ENCODE peak calls at places on chromosomes 13 and 19, in seven cellular contexts. T is HCT116, W is K562, S is SK-N-SH, P is H1, Y is GM12878, V is HepG2. J is an unnamed sample.

GRCh38 chr19:29620931-29621351 is 14.9 kb downstream of the POP4 start:
- DNase-seq in V (no peak), S (no peak), P (no peak), W (no peak), Y (no peak), T (no peak), J (no peak)

GRCh38 chr19:12938536-12939291 is at the start of gene CALR:
- DNase-seq in T (no peak), V (no peak), W (no peak), Y (no peak), S (no peak), P (no peak), J (peak)

GRCh38 chr13:32036131-32036695 is 4.6 kb downstream of the FRY start:
- DNase-seq in S (no peak), W (no peak), V (no peak), P (no peak), Y (no peak), T (no peak), J (no peak)

GRCh38 chr13:60226507-60226906 is 62.8 kb upstream of the DIAPH3 start:
- DNase-seq in P (no peak), T (peak), Y (no peak), S (peak), V (peak), W (peak), J (peak)

GRCh38 chr13:60369242-60369641 is 27.8 kb upstream of the TDRD3 start:
- DNase-seq in V (no peak), W (no peak), P (no peak), T (no peak), S (peak), Y (no peak), J (no peak)

GRCh38 chr19:41810301-41810700 is 13.9 kb downstream of the CEACAM3 start:
- DNase-seq in S (no peak), Y (no peak), T (no peak), V (no peak), W (no peak), P (no peak), J (no peak)

GRCh38 chr19:56837892-56838679 is 2.4 kb downstream of the PEG3 start:
- DNase-seq in S (peak), P (no peak), W (no peak), Y (no peak), T (no peak), V (peak), J (no peak)

GRCh38 chr13:46801831-46802230 is 4.9 kb upstream of the ESD start:
- DNase-seq in P (no peak), S (no peak), T (no peak), V (no peak), Y (no peak), W (no peak), J (no peak)

GRCh38 chr13:47039106-47039505 is 142.3 kb upstream of the HTR2A start:
- DNase-seq in V (no peak), P (no peak), Y (no peak), S (no peak), W (no peak), T (no peak), J (no peak)

GRCh38 chr19:52778811-52779210 is 7.8 kb downstream of the ZNF600 start:
- DNase-seq in S (no peak), P (no peak), W (no peak), Y (peak), V (no peak), T (no peak), J (no peak)

GRCh38 chr13:98301721-98302120 is 124.7 kb upstream of the RNF113B start:
- DNase-seq in T (no peak), S (no peak), W (no peak), P (no peak), Y (no peak), V (no peak), J (peak)

GRCh38 chr13:48680756-48681392 is 27.1 kb downstream of the CYSLTR2 start:
- DNase-seq in Y (no peak), P (no peak), V (no peak), T (no peak), S (no peak), W (no peak), J (no peak)

GRCh38 chr19:11963566-11964355 is 1.1 kb upstream of the ZNF763 start:
- DNase-seq in S (peak), V (peak), T (no peak), P (peak), W (peak), Y (peak), J (peak)

GRCh38 chr13:33228645-33229445 is 56.7 kb downstream of the STARD13 start:
- DNase-seq in T (peak), W (peak), P (no peak), Y (no peak), V (peak), S (peak), J (no peak)

GRCh38 chr13:20209937-20210336 is 17.2 kb upstream of the GJB2 start:
- DNase-seq in W (no peak), S (no peak), P (no peak), T (no peak), Y (no peak), V (no peak), J (no peak)

GRCh38 chr13:29925457-29925856 is 75.0 kb upstream of the UBL3 start:
- DNase-seq in S (peak), Y (no peak), P (no peak), T (no peak), W (no peak), V (peak), J (peak)

GRCh38 chr19:16274466-16274865 is 50.2 kb upstream of the KLF2 start:
- DNase-seq in V (no peak), T (no peak), W (no peak), Y (no peak), S (no peak), P (no peak), J (no peak)

GRCh38 chr19:5285955-5286354 is 54.7 kb downstream of the PTPRS start:
- DNase-seq in Y (no peak), S (peak), W (no peak), V (no peak), T (no peak), P (no peak), J (no peak)

GRCh38 chr13:97119899-97120745 is 102.0 kb upstream of the MBNL2 start:
- DNase-seq in Y (no peak), V (no peak), W (no peak), P (no peak), S (no peak), T (no peak), J (no peak)

GRCh38 chr13:51453308-51453958 is 597 bp upstream of the INTS6 start:
- DNase-seq in V (peak), S (peak), W (peak), Y (peak), T (no peak), P (no peak), J (no peak)

GRCh38 chr19:1445932-1446712 is 3.8 kb upstream of the APC2 start:
- DNase-seq in S (peak), P (no peak), Y (no peak), V (no peak), W (peak), T (no peak), J (peak)

GRCh38 chr19:12098040-12098439 is 33.5 kb downstream of the ZNF844 start:
- DNase-seq in S (no peak), T (no peak), W (no peak), Y (no peak), V (no peak), P (no peak), J (no peak)

GRCh38 chr13:97134364-97135095 is 87.6 kb upstream of the MBNL2 start:
- DNase-seq in W (no peak), Y (no peak), P (no peak), V (no peak), T (no peak), S (no peak), J (no peak)

GRCh38 chr13:73096173-73097117 is 37.6 kb downstream of the KLF5 start:
- DNase-seq in S (no peak), V (peak), P (no peak), W (peak), Y (no peak), T (no peak), J (peak)

DNA sequence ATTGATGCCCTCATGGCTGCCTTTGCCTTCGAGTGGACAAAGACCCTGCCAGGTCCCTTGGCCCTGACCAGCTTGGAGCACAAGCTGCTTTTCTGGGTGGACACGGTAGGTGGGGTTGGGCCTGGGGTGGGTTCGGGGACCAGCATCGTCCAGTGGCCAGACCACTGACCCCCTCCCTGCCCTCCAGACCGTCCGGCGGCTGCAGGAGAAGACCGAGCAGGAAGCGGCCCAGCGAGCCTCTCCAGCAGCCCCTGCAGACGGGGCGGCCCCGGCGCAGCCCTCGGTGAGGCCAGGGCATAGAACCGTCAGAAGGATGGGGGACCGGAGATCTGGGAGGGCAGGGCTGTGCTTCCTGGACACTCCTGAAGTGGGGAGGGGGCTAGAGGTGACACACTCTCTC is 10.6 kb downstream of the CAMSAP3 start:
- DNase-seq in P (no peak), Y (no peak), T (no peak), W (no peak), V (no peak), S (no peak), J (no peak)
- TF ChIP-seq JUND in P (no peak), Y (no peak), T (no peak), W (no peak), V (no peak), S (no peak), J (no peak)

GRCh38 chr19:14758816-14759215 is 19.5 kb downstream of the ADGRE2 start:
- DNase-seq in V (no peak), P (peak), W (no peak), T (no peak), S (no peak), Y (no peak), J (peak)
- TF ChIP-seq JUND in V (no peak), P (no peak), W (no peak), T (no peak), S (no peak), Y (no peak), J (no peak)

GRCh38 chr19:18894254-18895037 is 1.5 kb downstream of the CERS1 start:
- DNase-seq in P (no peak), S (peak), T (no peak), Y (no peak), W (peak), V (no peak), J (no peak)

GRCh38 chr19:18895828-18896341 is at the start of gene CERS1:
- DNase-seq in W (peak), T (no peak), Y (no peak), P (no peak), V (no peak), S (peak), J (no peak)

GRCh38 chr19:18893573-18894253 is 2.2 kb downstream of the CERS1 start:
- DNase-seq in T (no peak), V (no peak), P (no peak), Y (no peak), S (peak), W (no peak), J (no peak)

GRCh38 chr19:18896421-18896841 is 473 bp upstream of the CERS1 start:
- DNase-seq in P (no peak), V (no peak), S (peak), T (no peak), Y (no peak), W (no peak), J (no peak)

DNA sequence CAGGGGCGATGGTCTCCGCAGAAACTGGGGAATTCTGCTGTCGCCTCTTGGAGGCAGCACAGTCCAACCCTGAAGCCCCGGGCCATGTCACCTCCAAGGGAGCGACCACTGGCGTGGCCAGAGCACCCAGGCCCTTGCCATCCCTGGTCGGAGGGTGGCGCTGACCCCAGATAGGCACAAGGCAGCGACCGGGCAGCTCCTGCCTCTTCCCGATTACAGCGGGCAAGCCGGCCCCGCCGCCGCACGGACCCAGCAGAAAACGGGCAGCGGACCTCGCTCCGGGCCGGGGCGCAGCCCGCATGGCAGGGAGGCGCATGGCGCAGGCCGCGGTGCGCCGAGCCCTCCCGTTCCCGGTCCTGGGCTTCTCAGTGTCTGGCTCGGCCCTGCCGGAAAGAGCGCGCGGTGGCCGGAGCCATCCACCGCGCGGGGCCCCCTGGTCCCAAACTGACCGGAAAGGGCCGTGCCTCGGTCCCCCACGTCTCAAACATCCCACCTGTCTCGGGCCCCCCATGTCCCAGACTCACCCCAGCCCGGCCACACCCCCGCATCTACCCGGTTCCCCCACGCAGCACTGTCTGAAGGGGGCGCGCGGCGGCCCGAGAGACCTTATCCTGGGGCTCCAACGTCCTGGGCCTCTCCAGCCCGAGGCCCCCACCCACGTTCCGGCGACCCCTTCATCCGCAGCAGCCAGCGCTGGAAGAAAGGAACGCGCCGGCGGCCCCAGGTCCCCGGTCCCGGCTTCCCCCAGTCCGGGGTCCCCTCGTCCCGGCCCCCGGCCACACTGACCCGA is 725 bp downstream of the CERS1 start:
- DNase-seq in V (peak), Y (no peak), W (peak), P (no peak), S (peak), T (peak), J (peak)
- TF ChIP-seq JUND in V (no peak), Y (no peak), W (no peak), P (no peak), S (no peak), T (no peak), J (no peak)

DNA sequence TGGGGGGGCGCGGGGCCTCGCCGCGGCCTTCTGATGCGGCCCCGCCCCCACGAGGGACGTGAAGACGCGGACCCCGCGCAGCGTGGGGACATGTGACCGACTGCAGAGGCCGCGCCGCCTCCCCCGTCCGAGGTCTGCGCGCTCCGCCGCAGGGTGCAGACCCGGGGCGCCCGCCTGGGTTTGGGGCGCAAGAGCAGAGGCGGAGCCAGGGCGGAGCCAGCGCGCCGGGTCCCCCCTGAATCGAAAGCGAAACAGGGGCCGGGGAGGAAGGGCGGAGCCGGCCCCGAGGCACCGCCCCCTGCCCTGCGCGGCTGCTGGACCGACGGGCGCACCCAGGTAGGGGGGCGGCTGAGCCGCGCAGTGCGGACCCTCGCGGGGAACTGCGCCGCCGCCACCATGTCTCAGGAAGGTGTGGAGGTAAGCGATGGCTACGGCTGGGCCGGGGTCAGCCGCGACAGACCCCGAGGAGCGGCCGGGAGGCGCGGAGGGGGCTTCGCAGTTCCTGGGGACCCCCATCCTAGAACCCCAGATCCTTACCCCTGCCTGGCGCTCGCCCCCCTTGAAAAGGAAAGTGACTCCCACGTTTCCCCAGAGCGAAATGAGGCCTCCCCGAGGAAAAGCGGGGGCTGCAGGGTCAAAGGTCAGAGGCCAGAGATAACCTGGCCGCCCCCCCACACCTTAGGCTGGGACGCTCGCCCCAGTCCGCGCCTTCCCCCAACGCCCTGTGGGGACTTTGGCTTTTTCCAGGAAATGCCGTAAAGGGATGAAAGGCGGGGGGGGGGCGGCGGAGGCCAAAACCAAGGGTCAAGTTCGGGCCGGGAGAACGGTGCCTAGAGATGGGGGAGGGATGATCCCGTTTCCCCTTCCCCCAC is at the start of gene SHFL:
- DNase-seq in S (peak), W (peak), P (no peak), Y (no peak), T (no peak), V (peak), J (peak)
- TF ChIP-seq JUND in S (no peak), W (no peak), P (no peak), Y (no peak), T (no peak), V (no peak), J (no peak)

GRCh38 chr13:101972191-101972590 is 429.7 kb downstream of the FGF14 start:
- DNase-seq in T (no peak), V (no peak), W (no peak), Y (no peak), S (no peak), P (no peak), J (no peak)
- TF ChIP-seq JUND in T (no peak), V (no peak), W (no peak), Y (no peak), S (no peak), P (no peak), J (no peak)

GRCh38 chr19:35963514-35963913 is 27.3 kb downstream of the LRFN3 start:
- DNase-seq in W (peak), T (no peak), Y (no peak), S (no peak), P (no peak), V (peak), J (peak)
- TF ChIP-seq JUND in W (no peak), T (no peak), Y (no peak), S (no peak), P (no peak), V (no peak), J (no peak)